ENCODE peak calls at places on chromosomes 16 and 17, in seven cellular contexts. One of them, this sample, is unnamed.

GRCh38 chr17:2233441-2233947 is 70.1 kb downstream of the SMG6 start:
- DNase-seq in Peyer's patch: no peak
- DNase-seq in uterus: no peak
- DNase-seq in ovary: no peak
- DNase-seq in breast epithelium: no peak
- DNase-seq in A549: no peak
- DNase-seq in esophagus squamous epithelium: no peak
- DNase-seq in this sample: no peak

GRCh38 chr17:56777859-56778258 is 55.9 kb downstream of the C17orf67 start:
- DNase-seq in Peyer's patch: no peak
- DNase-seq in uterus: no peak
- DNase-seq in ovary: no peak
- DNase-seq in breast epithelium: no peak
- DNase-seq in A549: no peak
- DNase-seq in esophagus squamous epithelium: no peak
- DNase-seq in this sample: peak; percentile 33

GRCh38 chr16:11232852-11233726 is 22.9 kb downstream of the SOCS1 start:
- DNase-seq in Peyer's patch: peak; percentile 93
- DNase-seq in uterus: no peak
- DNase-seq in ovary: no peak
- DNase-seq in breast epithelium: no peak
- DNase-seq in A549: no peak
- DNase-seq in esophagus squamous epithelium: no peak
- DNase-seq in this sample: no peak

GRCh38 chr16:78791926-78792325 is 692.5 kb downstream of the WWOX start:
- DNase-seq in Peyer's patch: no peak
- DNase-seq in uterus: no peak
- DNase-seq in ovary: no peak
- DNase-seq in breast epithelium: no peak
- DNase-seq in A549: no peak
- DNase-seq in esophagus squamous epithelium: no peak
- DNase-seq in this sample: no peak

GRCh38 chr16:27314161-27314723 is 468 bp downstream of the IL4R start:
- DNase-seq in Peyer's patch: peak; percentile 83
- DNase-seq in uterus: peak; percentile 76
- DNase-seq in ovary: peak; percentile 43
- DNase-seq in breast epithelium: no peak
- DNase-seq in A549: peak; percentile 54
- DNase-seq in esophagus squamous epithelium: no peak
- DNase-seq in this sample: no peak

GRCh38 chr17:19713901-19714361 is 2.5 kb downstream of the SLC47A2 start:
- DNase-seq in Peyer's patch: no peak
- DNase-seq in uterus: no peak
- DNase-seq in ovary: no peak
- DNase-seq in breast epithelium: no peak
- DNase-seq in A549: no peak
- DNase-seq in esophagus squamous epithelium: no peak
- DNase-seq in this sample: no peak

GRCh38 chr16:89143911-89144675 is 27.5 kb upstream of the CDH15 start:
- DNase-seq in Peyer's patch: no peak
- DNase-seq in uterus: no peak
- DNase-seq in ovary: peak; percentile 25
- DNase-seq in breast epithelium: no peak
- DNase-seq in A549: no peak
- DNase-seq in esophagus squamous epithelium: no peak
- DNase-seq in this sample: no peak

GRCh38 chr16:23369416-23369815 is 67.3 kb downstream of the SCNN1B start:
- DNase-seq in Peyer's patch: no peak
- DNase-seq in uterus: no peak
- DNase-seq in ovary: no peak
- DNase-seq in breast epithelium: no peak
- DNase-seq in A549: no peak
- DNase-seq in esophagus squamous epithelium: no peak
- DNase-seq in this sample: no peak

GRCh38 chr17:80384078-80384960 is 30.6 kb upstream of the ENDOV start:
- DNase-seq in Peyer's patch: peak; percentile 32
- DNase-seq in uterus: no peak
- DNase-seq in ovary: no peak
- DNase-seq in breast epithelium: no peak
- DNase-seq in A549: no peak
- DNase-seq in esophagus squamous epithelium: no peak
- DNase-seq in this sample: no peak

GRCh38 chr17:83194189-83194565 is 114.8 kb downstream of the METRNL start:
- DNase-seq in Peyer's patch: peak; percentile 39
- DNase-seq in uterus: peak; percentile 9
- DNase-seq in ovary: peak; percentile 36
- DNase-seq in breast epithelium: peak; percentile 43
- DNase-seq in A549: no peak
- DNase-seq in esophagus squamous epithelium: no peak
- DNase-seq in this sample: no peak

DNA sequence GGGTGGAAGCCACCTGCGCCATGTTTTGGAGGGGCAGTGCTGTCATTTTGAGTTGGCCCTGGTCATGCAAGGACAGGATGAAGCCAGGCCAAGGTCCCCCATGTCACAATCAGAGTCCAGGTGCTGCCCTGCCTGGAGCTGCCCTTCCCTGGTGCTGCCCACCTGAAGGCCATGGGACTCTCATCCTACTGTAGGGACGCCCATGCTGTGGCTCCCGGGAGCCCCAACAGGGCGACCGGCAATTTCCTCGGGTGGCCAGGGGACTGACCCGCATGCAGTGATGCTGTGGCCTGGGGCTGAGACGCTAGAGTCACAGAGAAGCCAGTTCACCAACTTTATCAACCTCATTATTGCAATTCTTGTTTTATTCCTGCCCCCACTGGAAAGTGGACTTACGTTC is 8.0 kb downstream of the CCL17 start:
- DNase-seq in Peyer's patch: no peak
- DNase-seq in uterus: no peak
- DNase-seq in ovary: no peak
- DNase-seq in breast epithelium: no peak
- DNase-seq in A549: no peak
- DNase-seq in esophagus squamous epithelium: no peak
- DNase-seq in this sample: no peak
- TF ChIP-seq POLR2A in Peyer's patch: no peak
- TF ChIP-seq POLR2A in uterus: no peak
- TF ChIP-seq POLR2A in ovary: no peak
- TF ChIP-seq POLR2A in breast epithelium: no peak
- TF ChIP-seq POLR2A in A549: no peak
- TF ChIP-seq POLR2A in esophagus squamous epithelium: no peak
- TF ChIP-seq POLR2A in this sample: no peak

GRCh38 chr17:28320215-28321061 is 1.4 kb downstream of the TMEM97 start:
- DNase-seq in Peyer's patch: no peak
- DNase-seq in uterus: no peak
- DNase-seq in ovary: no peak
- DNase-seq in breast epithelium: no peak
- DNase-seq in A549: no peak
- DNase-seq in esophagus squamous epithelium: no peak
- DNase-seq in this sample: no peak

GRCh38 chr17:28317965-28318758 is 838 bp upstream of the TMEM97 start:
- DNase-seq in Peyer's patch: no peak
- DNase-seq in uterus: no peak
- DNase-seq in ovary: no peak
- DNase-seq in breast epithelium: no peak
- DNase-seq in A549: no peak
- DNase-seq in esophagus squamous epithelium: no peak
- DNase-seq in this sample: no peak

GRCh38 chr17:28318759-28319660 is at the start of gene TMEM97:
- DNase-seq in Peyer's patch: peak; percentile 98
- DNase-seq in uterus: peak; percentile 94
- DNase-seq in ovary: peak; percentile 97
- DNase-seq in breast epithelium: peak; percentile 94
- DNase-seq in A549: peak; percentile 98
- DNase-seq in esophagus squamous epithelium: peak; percentile 70
- DNase-seq in this sample: peak; percentile 97

GRCh38 chr17:28315846-28316705 is 2.9 kb upstream of the TMEM97 start:
- DNase-seq in Peyer's patch: no peak
- DNase-seq in uterus: no peak
- DNase-seq in ovary: no peak
- DNase-seq in breast epithelium: no peak
- DNase-seq in A549: no peak
- DNase-seq in esophagus squamous epithelium: no peak
- DNase-seq in this sample: no peak

DNA sequence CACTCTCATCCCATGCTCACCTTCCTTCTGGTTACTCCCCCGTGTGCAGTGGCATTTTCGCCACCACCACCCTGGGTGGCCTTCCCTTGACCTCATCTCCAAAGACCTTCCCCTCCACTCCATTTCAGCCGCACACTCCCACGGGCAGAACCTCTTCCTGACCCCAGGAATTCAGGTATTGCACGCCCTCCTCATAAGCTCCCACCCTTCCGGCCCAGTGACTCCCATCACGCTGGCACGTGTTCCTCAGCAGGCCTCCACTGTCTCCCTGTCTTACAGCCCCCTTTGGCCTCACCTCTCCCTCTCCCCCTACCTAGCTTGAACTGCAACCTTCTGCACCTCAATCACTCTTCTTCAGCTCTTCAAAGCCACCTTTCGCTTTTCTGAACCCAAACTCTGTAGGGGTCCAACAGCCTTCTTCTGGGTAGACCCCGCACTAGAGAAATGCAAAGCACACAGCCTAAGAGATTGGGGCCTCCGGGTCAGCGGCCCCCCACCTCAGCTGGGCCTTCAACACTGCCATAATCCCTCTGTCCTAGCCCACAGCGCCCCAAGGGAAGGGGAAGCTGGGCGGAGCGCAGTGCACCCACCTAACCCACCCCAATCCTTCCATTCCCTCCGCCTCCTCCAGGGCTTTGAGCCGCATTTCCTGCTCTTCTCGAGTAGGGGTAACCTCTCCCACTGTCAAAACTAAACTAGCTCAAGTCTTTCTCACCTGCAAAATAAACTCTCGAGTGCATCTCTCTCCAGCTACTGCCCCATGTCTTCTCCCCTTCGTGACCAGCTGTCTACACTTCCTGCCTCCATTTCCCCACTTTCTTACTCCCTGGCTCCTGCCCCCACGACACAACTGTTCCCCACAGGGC is 1.7 kb upstream of the TMEM97 start:
- DNase-seq in Peyer's patch: no peak
- DNase-seq in uterus: no peak
- DNase-seq in ovary: no peak
- DNase-seq in breast epithelium: no peak
- DNase-seq in A549: no peak
- DNase-seq in esophagus squamous epithelium: no peak
- DNase-seq in this sample: no peak
- TF ChIP-seq POLR2A in Peyer's patch: no peak
- TF ChIP-seq POLR2A in uterus: no peak
- TF ChIP-seq POLR2A in ovary: no peak
- TF ChIP-seq POLR2A in breast epithelium: no peak
- TF ChIP-seq POLR2A in A549: no peak
- TF ChIP-seq POLR2A in esophagus squamous epithelium: no peak
- TF ChIP-seq POLR2A in this sample: no peak

GRCh38 chr16:54237-54581 is 581 bp downstream of the SNRNP25 start:
- DNase-seq in Peyer's patch: no peak
- DNase-seq in uterus: no peak
- DNase-seq in ovary: no peak
- DNase-seq in breast epithelium: no peak
- DNase-seq in A549: no peak
- DNase-seq in esophagus squamous epithelium: no peak
- DNase-seq in this sample: no peak

GRCh38 chr16:56231-56927 is 2.8 kb downstream of the SNRNP25 start:
- DNase-seq in Peyer's patch: no peak
- DNase-seq in uterus: no peak
- DNase-seq in ovary: no peak
- DNase-seq in breast epithelium: no peak
- DNase-seq in A549: no peak
- DNase-seq in esophagus squamous epithelium: no peak
- DNase-seq in this sample: no peak

GRCh38 chr16:50769-51591 is 2.4 kb downstream of the POLR3K start:
- DNase-seq in Peyer's patch: no peak
- DNase-seq in uterus: no peak
- DNase-seq in ovary: no peak
- DNase-seq in breast epithelium: no peak
- DNase-seq in A549: no peak
- DNase-seq in esophagus squamous epithelium: no peak
- DNase-seq in this sample: no peak

GRCh38 chr16:55571-56136 is 2.0 kb downstream of the SNRNP25 start:
- DNase-seq in Peyer's patch: no peak
- DNase-seq in uterus: no peak
- DNase-seq in ovary: no peak
- DNase-seq in breast epithelium: no peak
- DNase-seq in A549: no peak
- DNase-seq in esophagus squamous epithelium: no peak
- DNase-seq in this sample: no peak

DNA sequence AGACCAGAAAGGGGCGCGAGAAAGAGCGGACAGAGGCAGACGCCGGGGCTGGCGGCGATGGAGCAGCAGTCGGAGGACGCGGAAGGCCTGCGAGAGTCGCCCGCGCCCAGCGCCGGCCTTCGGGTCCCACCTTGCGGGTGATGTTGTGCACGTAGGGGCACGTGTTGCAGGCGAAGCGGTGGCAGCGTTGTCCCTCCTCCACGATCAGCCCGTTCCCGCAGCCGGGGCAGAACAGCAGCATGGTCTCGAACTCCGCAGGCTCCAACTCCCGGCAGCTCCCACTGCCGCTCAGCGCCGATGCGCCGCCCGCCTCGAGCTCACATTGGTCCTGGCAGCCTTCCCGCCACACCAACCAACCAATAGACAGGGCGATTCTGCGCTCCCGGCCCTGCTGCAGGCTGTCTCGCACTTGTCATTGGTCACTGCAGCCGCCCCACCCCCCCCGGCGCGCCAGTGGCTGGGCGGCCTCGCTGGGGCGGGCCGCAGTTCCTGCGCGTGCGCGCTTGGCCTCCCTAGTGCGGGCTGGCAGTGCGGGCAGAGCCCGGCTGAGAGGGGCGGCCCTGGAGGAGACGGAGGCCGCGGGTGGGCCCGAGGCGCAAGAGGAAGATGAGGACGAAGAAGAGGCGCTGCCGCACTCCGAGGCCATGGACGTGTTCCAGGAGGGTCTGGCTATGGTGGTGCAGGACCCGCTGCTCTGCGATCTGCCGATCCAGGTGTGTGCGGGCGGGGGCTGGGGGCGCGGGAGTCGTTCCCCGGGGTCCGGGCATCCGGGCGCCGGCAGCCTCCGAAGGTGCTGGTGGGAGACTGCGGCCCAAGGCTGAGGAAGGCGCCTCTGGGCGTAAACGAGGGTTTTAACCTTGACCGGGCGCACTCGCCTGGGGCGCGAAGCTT is at the start of the genes POLR3K and SNRNP25:
- DNase-seq in Peyer's patch: peak; percentile 99
- DNase-seq in uterus: peak; percentile 99
- DNase-seq in ovary: peak; percentile 100
- DNase-seq in breast epithelium: peak; percentile 100
- DNase-seq in A549: peak; percentile 98
- DNase-seq in esophagus squamous epithelium: peak; percentile 95
- DNase-seq in this sample: peak; percentile 100
- TF ChIP-seq POLR2A in Peyer's patch: peak; percentile 54
- TF ChIP-seq POLR2A in uterus: peak; percentile 37
- TF ChIP-seq POLR2A in ovary: peak; percentile 60
- TF ChIP-seq POLR2A in breast epithelium: no peak
- TF ChIP-seq POLR2A in A549: peak; percentile 90
- TF ChIP-seq POLR2A in esophagus squamous epithelium: peak; percentile 48
- TF ChIP-seq POLR2A in this sample: peak; percentile 86

DNA sequence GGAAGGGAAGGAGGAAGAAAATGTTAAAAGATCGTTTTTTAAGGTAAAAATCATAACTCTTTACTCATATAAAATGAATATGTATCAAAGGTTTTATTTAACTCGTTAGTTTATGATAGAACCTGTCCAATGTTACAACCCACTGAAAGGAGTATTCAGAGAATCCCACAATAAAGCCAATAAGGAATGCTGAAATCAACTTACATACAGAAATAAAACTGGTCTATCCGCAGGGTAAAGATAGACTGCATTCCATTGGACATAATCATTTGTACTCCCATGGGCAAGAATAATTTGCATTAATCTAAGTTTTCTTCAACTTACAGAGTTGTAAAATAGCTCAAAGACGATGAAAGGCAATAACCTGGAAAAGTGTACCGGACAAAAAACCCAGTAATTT is 17.9 kb upstream of the BEAN1 start:
- DNase-seq in Peyer's patch: no peak
- DNase-seq in uterus: no peak
- DNase-seq in ovary: no peak
- DNase-seq in breast epithelium: no peak
- DNase-seq in A549: no peak
- DNase-seq in esophagus squamous epithelium: no peak
- DNase-seq in this sample: no peak
- TF ChIP-seq POLR2A in Peyer's patch: no peak
- TF ChIP-seq POLR2A in uterus: no peak
- TF ChIP-seq POLR2A in ovary: no peak
- TF ChIP-seq POLR2A in breast epithelium: no peak
- TF ChIP-seq POLR2A in A549: no peak
- TF ChIP-seq POLR2A in esophagus squamous epithelium: no peak
- TF ChIP-seq POLR2A in this sample: no peak